ENCODE peak calls at places on chromosomes 4 and X, in five cellular contexts. Y, Q, X, V and W are unnamed samples.

GRCh38 chr4:140688711-140689598 is 67.2 kb downstream of the TBC1D9 start:
- DNase-seq in V (no peak), X (no peak), Y (no peak), Q (peak; percentile 69), W (no peak)

GRCh38 chr4:121817006-121817405 is 6.7 kb downstream of the CCNA2 start:
- DNase-seq in Y (no peak), V (no peak), Q (no peak), X (no peak), W (no peak)

GRCh38 chrX:150146271-150146888 is 208.1 kb upstream of the EOLA2 start:
- DNase-seq in X (no peak), Y (no peak), Q (no peak), V (no peak), W (no peak)

GRCh38 chrX:144732588-144732987 is 514.7 kb upstream of the SPANXN1 start:
- DNase-seq in V (no peak), Y (no peak), Q (no peak), X (no peak), W (no peak)

GRCh38 chr4:54550415-54551171 is 107.2 kb upstream of the KIT start:
- DNase-seq in X (no peak), V (peak; percentile 45), Q (no peak), Y (no peak), W (no peak)

GRCh38 chr4:107349732-107350131 is 313.6 kb upstream of the DKK2 start:
- DNase-seq in Y (no peak), V (no peak), X (no peak), Q (no peak), W (no peak)

GRCh38 chr4:88960576-88960975 is 96.4 kb downstream of the FAM13A start:
- DNase-seq in Y (no peak), Q (no peak), X (no peak), V (no peak), W (no peak)

GRCh38 chr4:90127706-90128345 is 632 bp downstream of the CCSER1 start:
- DNase-seq in Y (peak; percentile 73), X (no peak), V (no peak), Q (peak; percentile 44), W (no peak)

GRCh38 chr4:57191523-57192034 is 81.4 kb upstream of the IGFBP7 start:
- DNase-seq in Q (no peak), V (no peak), X (no peak), Y (no peak), W (no peak)

GRCh38 chr4:88975925-88976511 is 81.0 kb downstream of the FAM13A start:
- DNase-seq in V (no peak), Y (no peak), X (no peak), Q (no peak), W (peak; percentile 11)

GRCh38 chrX:28920141-28920540 is 332.9 kb downstream of the IL1RAPL1 start:
- DNase-seq in Q (no peak), X (no peak), V (no peak), Y (no peak), W (no peak)
- TF ChIP-seq CTCF in Q (no peak), X (no peak), V (no peak), Y (no peak), W (no peak)

DNA sequence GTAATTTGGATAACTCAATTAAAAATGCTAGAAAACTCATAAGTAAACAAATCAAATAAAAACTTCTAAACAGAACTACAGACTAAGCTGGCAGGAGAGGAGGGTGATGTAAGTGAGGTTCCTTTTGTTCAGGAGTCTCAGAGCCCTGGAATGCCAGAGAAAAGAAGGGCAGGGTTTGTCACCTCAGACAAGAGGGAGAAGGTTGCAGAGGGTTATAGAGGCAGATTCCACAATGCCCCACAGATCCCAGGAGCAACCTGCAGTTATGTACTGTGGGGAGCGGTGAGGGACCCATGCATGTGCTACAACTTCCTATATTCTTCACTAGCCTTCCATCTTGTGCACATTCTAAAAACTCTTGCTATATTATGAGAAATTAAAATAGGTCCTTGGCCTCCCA is 129.7 kb downstream of the CFAP299 start:
- DNase-seq in X (no peak), Q (no peak), V (no peak), Y (no peak), W (no peak)
- H3K36me3 ChIP-seq in X (no peaks in the 10 kb centered on the region), Q (no peaks in the 10 kb centered on the region), V (no peaks in the 10 kb centered on the region), Y (no peaks in the 10 kb centered on the region), W (no peaks in the 10 kb centered on the region)

GRCh38 chr4:13907255-13907751 is 279.8 kb upstream of the BOD1L1 start:
- DNase-seq in V (no peak), X (no peak), Y (no peak), Q (no peak), W (peak; percentile 95)
- TF ChIP-seq CTCF in V (no peak), X (no peak), Y (no peak), Q (no peak), W (peak; percentile 45)

GRCh38 chrX:154436290-154436596 is 711 bp upstream of the GDI1 start:
- DNase-seq in X (no peak), Y (no peak), V (no peak), Q (no peak), W (no peak)

GRCh38 chrX:154437398-154437752 is 421 bp downstream of the GDI1 start:
- DNase-seq in X (no peak), Q (no peak), V (no peak), Y (no peak), W (no peak)

GRCh38 chrX:154436597-154437397 is at the start of gene GDI1:
- DNase-seq in V (no peak), Q (peak; percentile 72), X (peak; percentile 36), Y (peak; percentile 82), W (no peak)

GRCh38 chrX:154439841-154440240 is 2.9 kb downstream of the GDI1 start:
- DNase-seq in V (no peak), X (no peak), Y (no peak), Q (no peak), W (no peak)

DNA sequence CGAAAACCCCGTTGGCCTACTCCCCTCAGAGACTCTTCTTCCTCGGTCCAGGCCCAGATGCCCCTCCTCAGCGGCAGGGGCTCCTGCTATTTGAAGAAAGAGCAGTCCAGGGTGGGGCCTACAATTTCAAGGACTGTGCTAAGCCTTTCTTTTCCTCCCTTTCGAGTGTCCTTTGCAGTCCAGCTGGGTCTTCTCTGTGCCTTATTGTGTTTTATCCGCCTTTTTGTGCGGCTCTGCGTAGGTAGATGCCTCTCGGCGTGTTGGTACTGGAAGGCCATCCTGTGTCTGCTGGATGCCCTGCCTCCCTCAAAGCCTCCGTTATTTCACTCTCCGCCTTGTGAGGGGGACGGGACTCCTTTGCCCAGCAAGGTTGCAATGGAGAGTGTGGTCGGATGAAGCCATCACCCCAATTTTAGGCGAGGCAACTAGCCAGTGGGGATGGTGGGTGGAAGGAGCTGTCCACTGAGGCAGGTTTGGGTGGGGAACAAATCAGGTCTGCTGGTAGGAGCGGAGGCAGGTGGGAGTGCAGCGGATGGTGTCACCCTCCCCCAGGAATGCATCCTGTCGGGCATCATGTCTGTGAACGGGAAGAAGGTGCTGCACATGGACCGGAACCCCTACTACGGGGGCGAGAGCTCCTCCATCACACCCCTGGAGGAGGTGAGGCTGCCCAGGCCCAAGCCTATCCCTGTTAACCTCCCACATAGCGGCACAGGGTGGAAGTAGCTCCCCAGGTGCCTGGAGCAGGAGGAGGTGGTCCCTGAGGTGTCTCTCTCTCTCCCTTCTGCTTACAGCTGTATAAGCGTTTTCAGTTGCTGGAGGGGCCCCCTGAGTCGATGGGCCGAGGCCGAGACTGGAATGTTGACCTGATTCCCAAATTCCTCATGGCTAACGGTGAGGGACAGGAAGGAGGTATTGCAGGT is 1.3 kb downstream of the GDI1 start:
- DNase-seq in X (no peak), Q (no peak), V (no peak), Y (no peak), W (no peak)
- H3K36me3 ChIP-seq in X (no peaks in the 10 kb centered on the region), Q (peaks cover 34% of the 10 kb centered on the region), V (peaks cover 66% of the 10 kb centered on the region), Y (peaks cover 26% of the 10 kb centered on the region), W (peaks cover 22% of the 10 kb centered on the region)

DNA sequence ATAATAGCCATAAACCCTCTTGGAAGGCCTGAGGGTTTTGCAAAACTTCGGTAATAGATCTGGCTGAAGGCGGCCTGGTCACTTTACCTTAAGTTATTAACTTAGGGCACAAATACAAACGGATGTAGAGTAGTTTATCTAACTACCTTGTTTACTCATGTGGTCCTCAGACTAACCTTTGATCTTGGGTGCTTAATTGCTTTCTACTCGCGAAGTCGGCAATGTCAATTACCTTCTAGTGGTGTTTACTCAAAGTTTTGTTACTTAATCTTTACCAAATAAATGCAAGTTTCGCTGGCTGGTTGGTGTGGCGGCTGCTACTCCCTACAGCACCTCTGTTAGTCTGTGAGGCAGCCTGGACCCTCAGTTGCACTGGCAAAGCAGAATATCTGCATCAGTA is 8.9 kb upstream of the ZNF141 start:
- DNase-seq in Y (no peak), V (no peak), Q (no peak), X (no peak), W (no peak)
- TF ChIP-seq CTCF in Y (no peak), V (no peak), Q (no peak), X (no peak), W (no peak)